ENCODE peak calls at places on chromosomes 5 and 9, in six cellular contexts. U is GM12864, O is mammary epithelial cell, M is right lobe of liver, H is mesothelial cell of epicardium, F is bronchial epithelial cell. Y is an unnamed sample.
A peak's percentile ranks its signal among the peaks of the same experiment; 100 is the strongest.

GRCh38 chr5:130335116-130335515 is 430.9 kb downstream of the CHSY3 start:
- DNase-seq in U (no peak), O (peak; percentile 52), M (no peak), H (no peak), F (peak; percentile 72), Y (no peak)

GRCh38 chr5:33233013-33233463 is 207.7 kb upstream of the TARS1 start:
- DNase-seq in U (no peak), O (no peak), M (no peak), H (peak; percentile 45), F (no peak), Y (no peak)

GRCh38 chr5:172891716-172892421 is 57.8 kb downstream of the ERGIC1 start:
- DNase-seq in U (no peak), O (no peak), M (peak; percentile 76), H (no peak), F (no peak), Y (no peak)

GRCh38 chr5:76099286-76099702 is 16.1 kb downstream of the SV2C start:
- DNase-seq in U (peak; percentile 55), O (no peak), M (no peak), H (no peak), F (no peak), Y (peak; percentile 11)

GRCh38 chr9:89477811-89478583 is 19.9 kb downstream of the SEMA4D start:
- DNase-seq in U (no peak), O (peak; percentile 26), M (no peak), H (no peak), F (peak; percentile 28), Y (peak; percentile 85)

GRCh38 chr5:36442352-36442751 is 140.7 kb upstream of the RANBP3L start:
- DNase-seq in U (no peak), O (peak; percentile 76), M (no peak), H (peak; percentile 49), F (peak; percentile 96), Y (no peak)

GRCh38 chr9:99231708-99232107 is 9.6 kb downstream of the SEC61B start:
- DNase-seq in U (no peak), O (no peak), M (no peak), H (no peak), F (no peak), Y (peak; percentile 32)

GRCh38 chr9:76181020-76181641 is 213.1 kb downstream of the RFK start:
- DNase-seq in U (no peak), O (peak; percentile 79), M (no peak), H (no peak), F (peak; percentile 95), Y (no peak)

GRCh38 chr9:19085295-19085694 is 17.4 kb downstream of the HAUS6 start:
- DNase-seq in U (no peak), O (no peak), M (no peak), H (no peak), F (peak; percentile 46), Y (peak; percentile 64)

GRCh38 chr5:101942321-101942882 is 353.7 kb downstream of the SLCO4C1 start:
- DNase-seq in U (peak; percentile 7), O (peak; percentile 16), M (no peak), H (no peak), F (peak; percentile 52), Y (peak; percentile 47)

GRCh38 chr5:135185461-135186075 is 151.5 kb upstream of the PITX1 start:
- DNase-seq in U (no peak), O (peak; percentile 39), M (no peak), H (no peak), F (no peak), Y (no peak)

GRCh38 chr9:29211681-29212589 is 1638.7 kb upstream of the C9orf72 start:
- DNase-seq in U (no peak), O (peak; percentile 67), M (peak; percentile 63), H (peak; percentile 86), F (no peak), Y (no peak)

GRCh38 chr5:23994581-23995370 is 487.4 kb downstream of the PRDM9 start:
- DNase-seq in U (no peak), O (no peak), M (no peak), H (no peak), F (no peak), Y (peak; percentile 3)
- TF ChIP-seq CTCF in U (no peak), O (peak; percentile 45), M (peak; percentile 62), H (peak; percentile 38), F (no peak), Y (no peak)

GRCh38 chr5:66680227-66680626 is 84.0 kb downstream of the MAST4 start:
- DNase-seq in U (no peak), O (no peak), M (no peak), H (no peak), F (no peak), Y (no peak)

GRCh38 chr5:66684663-66685062 is 88.5 kb downstream of the MAST4 start:
- DNase-seq in U (no peak), O (no peak), M (no peak), H (no peak), F (no peak), Y (no peak)

GRCh38 chr5:66675369-66675768 is 79.2 kb downstream of the MAST4 start:
- DNase-seq in U (no peak), O (no peak), M (no peak), H (no peak), F (peak; percentile 8), Y (no peak)

DNA sequence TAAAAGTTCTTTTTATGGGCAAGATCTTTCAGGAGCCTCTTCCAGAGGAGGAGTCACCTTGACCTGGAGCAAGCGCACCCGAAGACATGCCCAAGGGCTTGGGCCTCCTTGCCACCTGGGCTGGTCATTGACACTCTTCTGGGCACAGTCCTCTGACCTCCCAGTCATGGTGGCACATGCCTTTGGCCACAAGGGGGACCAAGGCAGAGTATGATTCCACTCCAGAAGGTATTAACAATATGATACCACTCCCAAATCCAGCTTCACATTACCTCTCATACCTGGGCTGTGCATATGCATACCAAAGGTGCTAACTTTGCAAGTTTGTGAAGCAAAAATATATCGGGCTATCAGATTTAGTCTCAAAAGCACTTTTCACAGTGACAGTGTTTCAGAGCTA is 84.6 kb downstream of the MAST4 start:
- DNase-seq in U (no peak), O (no peak), M (no peak), H (no peak), F (no peak), Y (no peak)
- TF ChIP-seq CTCF in U (peak; percentile 48), O (no peak), M (peak; percentile 16), H (no peak), F (no peak), Y (peak; percentile 29)

GRCh38 chr9:78109075-78109474 is 77.5 kb upstream of the GNAQ start:
- DNase-seq in U (no peak), O (no peak), M (no peak), H (no peak), F (no peak), Y (no peak)

GRCh38 chr9:78115073-78115472 is 83.5 kb upstream of the GNAQ start:
- DNase-seq in U (no peak), O (no peak), M (no peak), H (no peak), F (no peak), Y (peak; percentile 58)

GRCh38 chr9:78114581-78114980 is 83.0 kb upstream of the GNAQ start:
- DNase-seq in U (no peak), O (no peak), M (no peak), H (no peak), F (no peak), Y (no peak)

GRCh38 chr9:78112004-78112403 is 80.4 kb upstream of the GNAQ start:
- DNase-seq in U (no peak), O (no peak), M (no peak), H (no peak), F (no peak), Y (no peak)
- TF ChIP-seq CTCF in U (no peak), O (no peak), M (no peak), H (no peak), F (no peak), Y (no peak)

DNA sequence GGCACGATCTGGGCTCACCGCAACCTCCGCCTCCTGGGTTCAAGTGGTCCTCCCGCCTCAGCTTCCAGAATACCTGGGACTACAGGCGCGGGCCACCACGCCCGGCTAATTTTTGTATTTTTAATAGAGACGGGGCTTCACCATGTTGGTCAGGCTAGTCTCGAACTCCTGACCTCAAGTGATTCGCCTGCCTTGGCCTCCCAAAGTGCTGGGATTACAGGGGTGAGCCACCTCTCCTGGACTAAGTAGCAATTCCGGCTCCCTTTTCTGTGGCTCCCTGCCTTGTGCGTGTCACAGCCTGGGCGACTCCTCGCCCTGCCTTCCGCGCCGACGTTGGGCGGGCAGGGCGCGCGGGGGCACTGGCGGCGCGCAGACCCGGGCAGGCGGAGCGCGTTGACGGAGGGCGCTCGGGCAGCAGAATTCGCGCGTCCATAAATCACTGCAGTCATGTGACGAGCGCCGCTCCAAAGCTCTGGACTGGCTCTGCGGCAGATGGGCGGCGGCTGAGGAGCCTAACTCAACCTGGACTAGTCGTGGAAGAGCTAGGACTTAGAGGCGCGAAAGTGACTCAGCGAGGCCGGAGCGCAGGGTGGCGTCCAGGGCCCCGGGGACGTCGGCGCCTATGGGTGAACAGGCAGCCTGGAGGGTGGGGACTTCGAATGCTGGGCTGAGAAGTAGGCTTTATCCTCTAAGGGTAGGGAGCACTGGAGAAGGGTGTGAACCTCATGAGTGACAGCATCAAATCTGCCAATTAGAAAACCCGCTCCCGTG is 1.4 kb upstream of the CIZ1 start:
- DNase-seq in U (peak; percentile 21), O (peak; percentile 89), M (peak; percentile 78), H (no peak), F (peak; percentile 89), Y (peak; percentile 78)
- TF ChIP-seq CTCF in U (peak; percentile 40), O (peak; percentile 24), M (peak; percentile 22), H (no peak), F (peak; percentile 54), Y (peak; percentile 22)

GRCh38 chr9:93111371-93112115 is 15.5 kb downstream of the CARD19 start:
- DNase-seq in U (no peak), O (peak; percentile 92), M (peak; percentile 65), H (no peak), F (peak; percentile 79), Y (peak; percentile 79)

GRCh38 chr9:93110400-93110855 is 14.4 kb downstream of the CARD19 start:
- DNase-seq in U (no peak), O (no peak), M (peak; percentile 58), H (no peak), F (no peak), Y (no peak)

GRCh38 chr9:93111001-93111370 is 15.0 kb downstream of the CARD19 start:
- DNase-seq in U (no peak), O (no peak), M (no peak), H (no peak), F (no peak), Y (no peak)

GRCh38 chr9:93112864-93113389 is 16.9 kb downstream of the CARD19 start:
- DNase-seq in U (no peak), O (no peak), M (peak; percentile 65), H (no peak), F (no peak), Y (no peak)

GRCh38 chr9:93112116-93112863 is 16.3 kb downstream of the CARD19 start:
- DNase-seq in U (no peak), O (no peak), M (peak; percentile 68), H (no peak), F (no peak), Y (no peak)
- TF ChIP-seq CTCF in U (no peak), O (no peak), M (no peak), H (no peak), F (no peak), Y (no peak)

Y was measured in NB4.